ENCODE peak calls at places on chromosomes 13 and 19, in four cellular contexts. One of them, this sample, is unnamed.

GRCh38 chr13:106297283-106297682 is 238.2 kb downstream of the EFNB2 start:
- DNase-seq in CD4-positive, alpha-beta memory T cell: no peak
- DNase-seq in HepG2: no peak
- DNase-seq in CD4-positive, alpha-beta T cell: no peak
- DNase-seq in this sample: no peak

GRCh38 chr19:50322931-50323781 is 6.0 kb downstream of the KCNC3 start:
- DNase-seq in CD4-positive, alpha-beta memory T cell: no peak
- DNase-seq in HepG2: no peak
- DNase-seq in CD4-positive, alpha-beta T cell: no peak
- DNase-seq in this sample: no peak

GRCh38 chr13:86813198-86813597 is 858.0 kb upstream of the SLITRK5 start:
- DNase-seq in CD4-positive, alpha-beta memory T cell: no peak
- DNase-seq in HepG2: no peak
- DNase-seq in CD4-positive, alpha-beta T cell: no peak
- DNase-seq in this sample: no peak

GRCh38 chr13:109871018-109871370 is 84.6 kb upstream of the IRS2 start:
- DNase-seq in CD4-positive, alpha-beta memory T cell: no peak
- DNase-seq in HepG2: no peak
- DNase-seq in CD4-positive, alpha-beta T cell: no peak
- DNase-seq in this sample: no peak

GRCh38 chr19:39362682-39363657 is 20.7 kb downstream of the SAMD4B start:
- DNase-seq in CD4-positive, alpha-beta memory T cell: no peak
- DNase-seq in HepG2: no peak
- DNase-seq in CD4-positive, alpha-beta T cell: no peak
- DNase-seq in this sample: no peak

GRCh38 chr19:38483016-38483630 is 49.6 kb downstream of the RYR1 start:
- DNase-seq in CD4-positive, alpha-beta memory T cell: no peak
- DNase-seq in HepG2: no peak
- DNase-seq in CD4-positive, alpha-beta T cell: no peak
- DNase-seq in this sample: no peak

GRCh38 chr19:19637186-19637522 is 6.3 kb downstream of the GMIP start:
- DNase-seq in CD4-positive, alpha-beta memory T cell: no peak
- DNase-seq in HepG2: no peak
- DNase-seq in CD4-positive, alpha-beta T cell: no peak
- DNase-seq in this sample: no peak

GRCh38 chr13:23506821-23507210 is 63.4 kb upstream of the TNFRSF19 start:
- DNase-seq in CD4-positive, alpha-beta memory T cell: no peak
- DNase-seq in HepG2: no peak
- DNase-seq in CD4-positive, alpha-beta T cell: no peak
- DNase-seq in this sample: no peak

GRCh38 chr13:95155504-95155903 is 145.7 kb downstream of the ABCC4 start:
- DNase-seq in CD4-positive, alpha-beta memory T cell: no peak
- DNase-seq in HepG2: no peak
- DNase-seq in CD4-positive, alpha-beta T cell: no peak
- DNase-seq in this sample: no peak

GRCh38 chr19:13051581-13052165 is 51.0 kb downstream of the LYL1 start:
- DNase-seq in CD4-positive, alpha-beta memory T cell: no peak
- DNase-seq in HepG2: peak
- DNase-seq in CD4-positive, alpha-beta T cell: no peak
- DNase-seq in this sample: no peak

GRCh38 chr13:67230243-67230773 is at the start of gene PCDH9:
- DNase-seq in CD4-positive, alpha-beta memory T cell: peak
- DNase-seq in HepG2: peak
- DNase-seq in CD4-positive, alpha-beta T cell: peak
- DNase-seq in this sample: peak

GRCh38 chr13:27619711-27620376 is 485 bp downstream of the LNX2 start:
- DNase-seq in CD4-positive, alpha-beta memory T cell: peak
- DNase-seq in HepG2: peak
- DNase-seq in CD4-positive, alpha-beta T cell: peak
- DNase-seq in this sample: no peak

GRCh38 chr13:112066624-112067004 is 335 bp upstream of the SOX1 start:
- DNase-seq in CD4-positive, alpha-beta memory T cell: peak
- DNase-seq in HepG2: no peak
- DNase-seq in CD4-positive, alpha-beta T cell: peak
- DNase-seq in this sample: peak

GRCh38 chr19:6873708-6874431 is 13.5 kb upstream of the ADGRE1 start:
- DNase-seq in CD4-positive, alpha-beta memory T cell: no peak
- DNase-seq in HepG2: no peak
- DNase-seq in CD4-positive, alpha-beta T cell: no peak
- DNase-seq in this sample: no peak

GRCh38 chr13:86155756-86156155 is 356.5 kb upstream of the SLITRK6 start:
- DNase-seq in CD4-positive, alpha-beta memory T cell: no peak
- DNase-seq in HepG2: no peak
- DNase-seq in CD4-positive, alpha-beta T cell: no peak
- DNase-seq in this sample: no peak

GRCh38 chr19:47660435-47660832 is 51.5 kb downstream of the BICRA start:
- DNase-seq in CD4-positive, alpha-beta memory T cell: no peak
- DNase-seq in HepG2: peak
- DNase-seq in CD4-positive, alpha-beta T cell: no peak
- DNase-seq in this sample: no peak

GRCh38 chr19:18697680-18698079 is 14.2 kb downstream of the CRTC1 start:
- DNase-seq in CD4-positive, alpha-beta memory T cell: no peak
- DNase-seq in HepG2: no peak
- DNase-seq in CD4-positive, alpha-beta T cell: no peak
- DNase-seq in this sample: no peak

GRCh38 chr13:64662887-64663593 is 2567.1 kb downstream of the PCDH9 start:
- DNase-seq in CD4-positive, alpha-beta memory T cell: peak
- DNase-seq in HepG2: no peak
- DNase-seq in CD4-positive, alpha-beta T cell: no peak
- DNase-seq in this sample: no peak

GRCh38 chr19:19471682-19472081 is 43.7 kb downstream of the TSSK6 start:
- DNase-seq in CD4-positive, alpha-beta memory T cell: no peak
- DNase-seq in HepG2: no peak
- DNase-seq in CD4-positive, alpha-beta T cell: no peak
- DNase-seq in this sample: no peak

GRCh38 chr13:46150134-46150693 is 31.8 kb downstream of the LCP1 start:
- DNase-seq in CD4-positive, alpha-beta memory T cell: no peak
- DNase-seq in HepG2: no peak
- DNase-seq in CD4-positive, alpha-beta T cell: no peak
- DNase-seq in this sample: no peak

GRCh38 chr19:10018219-10018618 is 4.9 kb downstream of the RDH8 start:
- DNase-seq in CD4-positive, alpha-beta memory T cell: no peak
- DNase-seq in HepG2: no peak
- DNase-seq in CD4-positive, alpha-beta T cell: no peak
- DNase-seq in this sample: no peak

GRCh38 chr19:8259922-8260247 is 48.3 kb downstream of the CD320 start:
- DNase-seq in CD4-positive, alpha-beta memory T cell: no peak
- DNase-seq in HepG2: no peak
- DNase-seq in CD4-positive, alpha-beta T cell: no peak
- DNase-seq in this sample: no peak

GRCh38 chr13:40539954-40540706 is 126.3 kb downstream of the FOXO1 start:
- DNase-seq in CD4-positive, alpha-beta memory T cell: no peak
- DNase-seq in HepG2: peak
- DNase-seq in CD4-positive, alpha-beta T cell: no peak
- DNase-seq in this sample: no peak

GRCh38 chr19:51509823-51510660 is 8.4 kb upstream of the SIGLEC12 start:
- DNase-seq in CD4-positive, alpha-beta memory T cell: no peak
- DNase-seq in HepG2: no peak
- DNase-seq in CD4-positive, alpha-beta T cell: no peak
- DNase-seq in this sample: no peak

GRCh38 chr13:110731072-110731471 is 17.6 kb downstream of the ING1 start:
- DNase-seq in CD4-positive, alpha-beta memory T cell: no peak
- DNase-seq in HepG2: no peak
- DNase-seq in CD4-positive, alpha-beta T cell: no peak
- DNase-seq in this sample: no peak

GRCh38 chr13:97535619-97536018 is 101.7 kb downstream of the RAP2A start:
- DNase-seq in CD4-positive, alpha-beta memory T cell: no peak
- DNase-seq in HepG2: no peak
- DNase-seq in CD4-positive, alpha-beta T cell: no peak
- DNase-seq in this sample: no peak

GRCh38 chr13:21025539-21025938 is 35.8 kb downstream of the LATS2 start:
- DNase-seq in CD4-positive, alpha-beta memory T cell: no peak
- DNase-seq in HepG2: no peak
- DNase-seq in CD4-positive, alpha-beta T cell: no peak
- DNase-seq in this sample: no peak

GRCh38 chr19:53903055-53903680 is 5.9 kb upstream of the CACNG7 start:
- DNase-seq in CD4-positive, alpha-beta memory T cell: peak
- DNase-seq in HepG2: peak
- DNase-seq in CD4-positive, alpha-beta T cell: peak
- DNase-seq in this sample: no peak

GRCh38 chr19:47305309-47305751 is 4.3 kb upstream of the C5AR1 start:
- DNase-seq in CD4-positive, alpha-beta memory T cell: peak
- DNase-seq in HepG2: peak
- DNase-seq in CD4-positive, alpha-beta T cell: peak
- DNase-seq in this sample: peak

GRCh38 chr19:55632463-55632834 is 8.1 kb upstream of the ZNF784 start:
- DNase-seq in CD4-positive, alpha-beta memory T cell: peak
- DNase-seq in HepG2: peak
- DNase-seq in CD4-positive, alpha-beta T cell: peak
- DNase-seq in this sample: peak

GRCh38 chr13:103236213-103236612 is 170.0 kb upstream of the SLC10A2 start:
- DNase-seq in CD4-positive, alpha-beta memory T cell: no peak
- DNase-seq in HepG2: no peak
- DNase-seq in CD4-positive, alpha-beta T cell: no peak
- DNase-seq in this sample: no peak

DNA sequence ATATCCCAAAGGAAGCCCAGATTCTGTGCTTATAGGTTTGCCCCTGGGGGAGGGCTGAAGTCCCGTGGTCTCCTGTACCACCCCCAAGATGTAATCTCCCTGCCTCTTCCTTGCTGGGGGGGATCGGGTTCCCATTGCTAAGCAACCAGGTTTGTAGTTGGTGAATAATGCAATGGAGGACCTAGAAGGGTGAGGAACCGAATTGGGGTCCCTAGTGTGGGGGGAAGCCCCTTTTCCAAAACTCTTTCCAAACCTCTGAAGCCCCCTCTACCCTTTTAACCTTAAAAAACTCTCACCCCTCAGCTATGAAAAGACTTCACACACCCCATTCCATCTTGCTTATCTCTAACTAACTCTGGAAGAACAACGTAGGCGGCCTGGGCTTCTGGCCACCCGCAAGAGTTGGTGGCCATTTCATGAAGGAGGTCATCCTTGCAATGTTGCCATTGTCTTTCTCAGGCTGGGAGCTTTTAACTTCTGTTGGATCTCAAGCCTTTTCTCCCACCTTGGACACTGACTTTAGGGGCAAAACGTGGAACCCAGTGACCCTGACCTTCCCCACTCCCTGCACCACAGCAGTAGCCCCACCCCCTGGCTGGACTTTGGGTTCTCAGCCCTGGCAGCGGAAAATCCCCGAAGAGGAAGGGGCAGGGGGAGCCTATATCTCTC is 661 bp downstream of the PALM3 start:
- DNase-seq in CD4-positive, alpha-beta memory T cell: no peak
- DNase-seq in HepG2: peak
- DNase-seq in CD4-positive, alpha-beta T cell: no peak
- DNase-seq in this sample: no peak
- H3K27ac ChIP-seq in CD4-positive, alpha-beta memory T cell: no peak
- H3K27ac ChIP-seq in HepG2: peak
- H3K27ac ChIP-seq in CD4-positive, alpha-beta T cell: no peak
- H3K27ac ChIP-seq in this sample: no peak

DNA sequence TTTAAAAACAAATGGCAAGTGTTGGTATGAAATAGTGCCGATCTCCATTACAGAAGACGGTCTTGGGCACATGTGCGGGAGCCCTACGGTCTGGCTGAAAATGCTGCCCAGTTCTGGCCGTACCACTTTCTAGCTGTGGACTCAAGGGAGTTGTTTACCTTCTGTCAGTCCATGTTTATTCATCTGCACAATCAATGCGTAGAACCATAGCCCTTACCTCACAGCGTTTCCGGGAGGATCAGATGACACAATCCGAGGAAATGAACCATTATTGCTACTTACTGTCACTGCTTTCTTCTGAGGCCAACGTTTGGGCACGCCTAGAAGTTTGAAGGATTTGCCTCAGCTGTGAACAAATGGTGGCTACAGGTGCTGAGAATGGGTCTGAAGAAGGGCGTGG is 31.2 kb downstream of the GADD45B start:
- DNase-seq in CD4-positive, alpha-beta memory T cell: peak
- DNase-seq in HepG2: peak
- DNase-seq in CD4-positive, alpha-beta T cell: no peak
- DNase-seq in this sample: no peak
- H3K27ac ChIP-seq in CD4-positive, alpha-beta memory T cell: no peak
- H3K27ac ChIP-seq in HepG2: peak
- H3K27ac ChIP-seq in CD4-positive, alpha-beta T cell: no peak
- H3K27ac ChIP-seq in this sample: no peak

GRCh38 chr19:14090509-14091085 is at the start of gene SAMD1:
- DNase-seq in CD4-positive, alpha-beta memory T cell: peak
- DNase-seq in HepG2: peak
- DNase-seq in CD4-positive, alpha-beta T cell: peak
- DNase-seq in this sample: peak

GRCh38 chr19:14091086-14091884 is 734 bp upstream of the SAMD1 start:
- DNase-seq in CD4-positive, alpha-beta memory T cell: peak
- DNase-seq in HepG2: peak
- DNase-seq in CD4-positive, alpha-beta T cell: peak
- DNase-seq in this sample: peak

GRCh38 chr19:14088634-14089411 is 1.7 kb downstream of the SAMD1 start:
- DNase-seq in CD4-positive, alpha-beta memory T cell: no peak
- DNase-seq in HepG2: no peak
- DNase-seq in CD4-positive, alpha-beta T cell: no peak
- DNase-seq in this sample: no peak

GRCh38 chr19:14089412-14089661 is 1.2 kb downstream of the SAMD1 start:
- DNase-seq in CD4-positive, alpha-beta memory T cell: no peak
- DNase-seq in HepG2: no peak
- DNase-seq in CD4-positive, alpha-beta T cell: no peak
- DNase-seq in this sample: no peak

GRCh38 chr19:14089662-14090508 is 666 bp downstream of the SAMD1 start:
- DNase-seq in CD4-positive, alpha-beta memory T cell: peak
- DNase-seq in HepG2: no peak
- DNase-seq in CD4-positive, alpha-beta T cell: peak
- DNase-seq in this sample: peak
- H3K27ac ChIP-seq in CD4-positive, alpha-beta memory T cell: no peak
- H3K27ac ChIP-seq in HepG2: peak
- H3K27ac ChIP-seq in CD4-positive, alpha-beta T cell: no peak
- H3K27ac ChIP-seq in this sample: peak

DNA sequence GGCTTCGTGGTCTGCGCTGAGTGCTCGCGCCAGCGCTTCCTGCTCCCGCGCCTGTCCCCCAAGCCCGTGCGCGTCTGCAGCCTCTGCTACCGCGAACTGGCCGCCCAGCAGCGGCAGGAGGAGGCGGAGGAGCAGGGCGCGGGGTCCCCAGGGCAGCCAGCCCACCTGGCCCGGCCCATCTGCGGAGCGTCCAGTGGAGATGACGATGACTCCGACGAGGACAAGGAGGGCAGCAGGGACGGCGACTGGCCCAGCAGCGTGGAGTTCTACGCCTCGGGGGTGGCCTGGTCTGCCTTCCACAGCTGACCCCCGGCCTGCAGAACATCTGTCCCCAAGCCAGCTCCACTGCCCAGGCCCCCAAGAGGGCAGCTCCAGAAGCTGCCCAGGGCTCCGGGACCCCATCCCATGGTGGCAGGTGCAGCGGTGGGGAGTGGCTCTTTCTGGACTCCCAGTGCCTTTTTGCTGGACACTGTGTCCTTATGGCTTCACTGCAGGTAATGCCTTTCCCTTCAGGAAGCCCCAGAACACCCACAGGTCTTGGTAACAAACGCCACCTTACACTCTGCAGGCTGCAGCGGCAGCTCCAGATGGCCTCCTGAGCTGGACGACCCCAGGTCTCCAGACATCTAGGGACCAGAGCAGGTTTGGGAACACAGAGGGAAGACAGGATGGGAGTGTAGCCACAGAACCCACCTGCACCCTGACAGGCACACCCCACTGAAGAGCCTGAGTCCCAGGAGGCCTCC is 9.3 kb downstream of the PLEKHF1 start:
- DNase-seq in CD4-positive, alpha-beta memory T cell: no peak
- DNase-seq in HepG2: no peak
- DNase-seq in CD4-positive, alpha-beta T cell: no peak
- DNase-seq in this sample: no peak
- H3K27ac ChIP-seq in CD4-positive, alpha-beta memory T cell: peak
- H3K27ac ChIP-seq in HepG2: no peak
- H3K27ac ChIP-seq in CD4-positive, alpha-beta T cell: peak
- H3K27ac ChIP-seq in this sample: peak